ENCODE peak calls at places on chromosomes 12 and 14, in ten cellular contexts. O is GM04504; N is gastrocnemius medialis; S is M059J; Z is activated T-cell treated with anti-CD3 and anti-CD28 coated beads, Interleukin-2, amount 50 U/mL, for 72 hours; B is activated CD4-positive, alpha-beta T cell treated with anti-CD3 and anti-CD28 coated beads for 48 hours; E is dermis microvascular lymphatic vessel endothelial cell; R is natural killer cell treated with Interleukin-12 subunit alpha and Interleukin-12 subunit beta and Interleukin-15 and Interleukin-18, amount 100 ng/mL, for 72 hours; V is mesothelial cell of epicardium; I is nephron progenitor cell. T is an unnamed sample.
A peak's percentile ranks its signal among the peaks of the same experiment; 100 is the strongest.

GRCh38 chr12:51621155-51621922 is 30.3 kb downstream of the SCN8A start:
- DNase-seq in N (no peak), E (peak; percentile 25), V (no peak), O (no peak), Z (no peak), B (no peak), I (no peak), S (peak; percentile 48), R (no peak), T (peak; percentile 7)

GRCh38 chr14:54346257-54346656 is 50.5 kb upstream of the CDKN3 start:
- DNase-seq in E (no peak), B (no peak), N (no peak), R (no peak), I (no peak), S (no peak), O (no peak), Z (no peak), V (no peak), T (no peak)

GRCh38 chr12:124621296-124621660 is 53.9 kb upstream of the NCOR2 start:
- DNase-seq in I (no peak), S (peak; percentile 69), Z (no peak), E (no peak), O (no peak), N (peak; percentile 78), R (no peak), V (no peak), B (no peak), T (no peak)

GRCh38 chr14:90759370-90760054 is 56.7 kb downstream of the TTC7B start:
- DNase-seq in N (no peak), R (no peak), Z (peak; percentile 35), B (peak; percentile 29), E (no peak), I (no peak), S (no peak), O (no peak), V (no peak), T (no peak)

GRCh38 chr12:82359115-82359478 is 768 bp downstream of the METTL25 start:
- DNase-seq in O (no peak), Z (peak; percentile 8), V (no peak), R (no peak), B (no peak), N (peak; percentile 22), E (no peak), S (peak; percentile 2), I (peak; percentile 22), T (no peak)

GRCh38 chr14:23095196-23096108 is at the start of gene C14orf119:
- DNase-seq in N (peak; percentile 100), V (peak; percentile 99), E (peak; percentile 99), Z (peak; percentile 99), R (peak; percentile 99), O (peak; percentile 99), B (peak; percentile 100), I (peak; percentile 100), S (peak; percentile 99), T (peak; percentile 98)

GRCh38 chr14:71594828-71595227 is 337.4 kb upstream of the RGS6 start:
- DNase-seq in N (no peak), S (no peak), E (no peak), Z (no peak), I (no peak), R (no peak), O (no peak), V (no peak), B (no peak), T (no peak)

GRCh38 chr14:86196476-86196875 is 666.5 kb downstream of the FLRT2 start:
- DNase-seq in S (no peak), V (no peak), Z (no peak), O (no peak), R (no peak), E (no peak), I (no peak), B (no peak), N (no peak), T (no peak)

GRCh38 chr12:124883263-124883876 is 19.7 kb upstream of the SCARB1 start:
- DNase-seq in R (no peak), O (no peak), I (no peak), B (no peak), N (no peak), E (no peak), Z (no peak), V (no peak), S (peak; percentile 31), T (no peak)

GRCh38 chr14:90983560-90983959 is 76.9 kb downstream of the RPS6KA5 start:
- DNase-seq in B (no peak), E (no peak), Z (no peak), R (no peak), S (no peak), O (no peak), I (no peak), N (no peak), V (no peak), T (no peak)

GRCh38 chr14:56135001-56135400 is 16.8 kb downstream of the PELI2 start:
- DNase-seq in N (no peak), Z (no peak), S (no peak), I (no peak), B (no peak), O (no peak), R (no peak), E (no peak), V (no peak), T (no peak)

GRCh38 chr12:10358131-10358530 is 31.7 kb downstream of the KLRK1 start:
- DNase-seq in R (no peak), Z (no peak), S (no peak), B (no peak), V (no peak), N (no peak), E (no peak), I (no peak), O (no peak), T (no peak)

GRCh38 chr14:54577977-54578376 is 11.0 kb downstream of the SAMD4A start:
- DNase-seq in O (no peak), Z (no peak), R (no peak), N (no peak), I (no peak), V (no peak), S (no peak), B (no peak), E (peak; percentile 53), T (no peak)

GRCh38 chr12:27330846-27331245 is 1.8 kb upstream of the BMAL2 start:
- DNase-seq in Z (no peak), S (peak; percentile 43), E (no peak), R (no peak), V (no peak), B (no peak), I (no peak), O (no peak), N (no peak), T (no peak)

GRCh38 chr12:17579148-17580026 is 510.6 kb downstream of the RERGL start:
- DNase-seq in Z (no peak), I (no peak), R (no peak), O (no peak), E (no peak), S (no peak), V (no peak), B (no peak), N (no peak), T (no peak)

GRCh38 chr14:55291480-55292081 is 20.4 kb downstream of the FBXO34 start:
- DNase-seq in S (no peak), V (no peak), Z (no peak), O (no peak), B (no peak), N (no peak), E (no peak), I (no peak), R (no peak), T (no peak)

GRCh38 chr12:88628856-88629509 is 48.7 kb upstream of the KITLG start:
- DNase-seq in E (no peak), V (no peak), B (no peak), O (no peak), N (no peak), I (no peak), Z (no peak), S (no peak), R (no peak), T (no peak)

GRCh38 chr12:57151741-57152407 is 4.5 kb upstream of the LRP1-AS start:
- DNase-seq in Z (no peak), E (no peak), O (peak; percentile 72), B (no peak), R (no peak), S (peak; percentile 67), I (no peak), V (no peak), N (peak; percentile 51), T (peak; percentile 93)

GRCh38 chr14:26872510-26872909 is 274.7 kb upstream of the NOVA1 start:
- DNase-seq in Z (no peak), B (no peak), N (no peak), V (no peak), E (no peak), R (no peak), O (no peak), I (no peak), S (no peak), T (no peak)

GRCh38 chr12:104219361-104219892 is 3.8 kb downstream of the TXNRD1 start:
- DNase-seq in R (no peak), E (peak; percentile 89), S (peak; percentile 97), O (peak; percentile 95), B (no peak), I (no peak), V (no peak), Z (no peak), N (no peak), T (peak; percentile 95)

GRCh38 chr12:108635997-108636808 is 2.5 kb upstream of the SELPLG start:
- DNase-seq in E (no peak), Z (no peak), R (no peak), S (no peak), I (no peak), V (no peak), N (no peak), B (no peak), O (no peak), T (no peak)

GRCh38 chr12:109840349-109841073 is 7.3 kb upstream of the TRPV4 start:
- DNase-seq in O (no peak), V (no peak), E (no peak), R (no peak), Z (no peak), N (no peak), I (peak; percentile 35), B (no peak), S (peak; percentile 58), T (peak; percentile 19)

GRCh38 chr12:124747426-124748161 is 116.1 kb downstream of the SCARB1 start:
- DNase-seq in O (peak; percentile 90), R (no peak), E (no peak), S (peak; percentile 98), I (no peak), V (no peak), N (no peak), B (no peak), Z (no peak), T (peak; percentile 96)

GRCh38 chr12:4434721-4435425 is 10.7 kb downstream of the FGF6 start:
- DNase-seq in S (no peak), E (no peak), R (no peak), V (no peak), B (no peak), I (no peak), Z (no peak), O (no peak), N (no peak), T (no peak)

GRCh38 chr12:113194971-113195391 is 9.5 kb downstream of the RITA1 start:
- DNase-seq in I (peak; percentile 56), N (no peak), S (peak; percentile 84), Z (no peak), V (no peak), B (no peak), R (no peak), E (no peak), O (no peak), T (peak; percentile 78)

GRCh38 chr12:116880213-116880816 is 926 bp downstream of the HRK start:
- DNase-seq in S (no peak), B (no peak), I (no peak), Z (no peak), N (no peak), R (no peak), O (no peak), V (no peak), E (no peak), T (no peak)

GRCh38 chr12:111642681-111643427 is 42.9 kb downstream of the BRAP start:
- DNase-seq in S (no peak), R (no peak), Z (no peak), V (no peak), O (no peak), E (no peak), I (no peak), N (no peak), B (no peak), T (no peak)

GRCh38 chr14:69663322-69663686 is 51.9 kb downstream of the SUSD6 start:
- DNase-seq in Z (no peak), O (no peak), R (no peak), B (no peak), E (no peak), V (no peak), N (no peak), I (no peak), S (no peak), T (no peak)